ENCODE peak calls at places on chromosomes 7 and 10, in five cellular contexts. One of them, this sample, is unnamed. For H3K4me1 and H3K27me3, the result is how much of the 10 kb centered on the place peaks cover.

GRCh38 chr7:127809285-127809702 is 157.3 kb downstream of the SND1 start:
- DNase-seq in fibroblast of lung: peak
- DNase-seq in CD8-positive, alpha-beta memory T cell: no peak
- DNase-seq in IMR-90: peak
- DNase-seq in transverse colon: no peak
- DNase-seq in this sample: peak

GRCh38 chr10:48658243-48658888 is 26.3 kb upstream of the WDFY4 start:
- DNase-seq in fibroblast of lung: peak
- DNase-seq in CD8-positive, alpha-beta memory T cell: peak
- DNase-seq in IMR-90: peak
- DNase-seq in transverse colon: peak
- DNase-seq in this sample: peak

GRCh38 chr10:55630491-55631056 is 730.5 kb downstream of the ZWINT start:
- DNase-seq in fibroblast of lung: peak
- DNase-seq in CD8-positive, alpha-beta memory T cell: no peak
- DNase-seq in IMR-90: no peak
- DNase-seq in transverse colon: no peak
- DNase-seq in this sample: no peak

GRCh38 chr10:78964952-78965633 is 103.7 kb upstream of the ZMIZ1 start:
- DNase-seq in fibroblast of lung: peak
- DNase-seq in CD8-positive, alpha-beta memory T cell: no peak
- DNase-seq in IMR-90: peak
- DNase-seq in transverse colon: no peak
- DNase-seq in this sample: no peak

GRCh38 chr10:133328358-133329343 is 8.0 kb downstream of the CALY start:
- DNase-seq in fibroblast of lung: no peak
- DNase-seq in CD8-positive, alpha-beta memory T cell: no peak
- DNase-seq in IMR-90: no peak
- DNase-seq in transverse colon: no peak
- DNase-seq in this sample: no peak

GRCh38 chr7:159030490-159031134 is 114.1 kb downstream of the VIPR2 start:
- DNase-seq in fibroblast of lung: peak
- DNase-seq in CD8-positive, alpha-beta memory T cell: no peak
- DNase-seq in IMR-90: no peak
- DNase-seq in transverse colon: peak
- DNase-seq in this sample: no peak

GRCh38 chr10:103564799-103565365 is 71.4 kb downstream of the NEURL1 start:
- DNase-seq in fibroblast of lung: no peak
- DNase-seq in CD8-positive, alpha-beta memory T cell: no peak
- DNase-seq in IMR-90: no peak
- DNase-seq in transverse colon: peak
- DNase-seq in this sample: no peak

GRCh38 chr7:336810-337566 is 47.0 kb downstream of the FOXL3 start:
- DNase-seq in fibroblast of lung: no peak
- DNase-seq in CD8-positive, alpha-beta memory T cell: no peak
- DNase-seq in IMR-90: no peak
- DNase-seq in transverse colon: no peak
- DNase-seq in this sample: no peak

GRCh38 chr7:134778941-134779740 is at the start of gene CALD1:
- DNase-seq in fibroblast of lung: peak
- DNase-seq in CD8-positive, alpha-beta memory T cell: no peak
- DNase-seq in IMR-90: peak
- DNase-seq in transverse colon: peak
- DNase-seq in this sample: peak

GRCh38 chr7:888081-889024 is 12.0 kb downstream of the GET4 start:
- DNase-seq in fibroblast of lung: no peak
- DNase-seq in CD8-positive, alpha-beta memory T cell: no peak
- DNase-seq in IMR-90: no peak
- DNase-seq in transverse colon: no peak
- DNase-seq in this sample: no peak

GRCh38 chr7:44063894-44064651 is 1.3 kb downstream of the PGAM2 start:
- DNase-seq in fibroblast of lung: no peak
- DNase-seq in CD8-positive, alpha-beta memory T cell: no peak
- DNase-seq in IMR-90: no peak
- DNase-seq in transverse colon: peak
- DNase-seq in this sample: no peak

GRCh38 chr10:62692085-62692484 is 112.4 kb upstream of the ADO start:
- DNase-seq in fibroblast of lung: no peak
- DNase-seq in CD8-positive, alpha-beta memory T cell: no peak
- DNase-seq in IMR-90: no peak
- DNase-seq in transverse colon: no peak
- DNase-seq in this sample: no peak

GRCh38 chr10:80165173-80165572 is 32.6 kb downstream of the PLAC9 start:
- DNase-seq in fibroblast of lung: peak
- DNase-seq in CD8-positive, alpha-beta memory T cell: no peak
- DNase-seq in IMR-90: peak
- DNase-seq in transverse colon: no peak
- DNase-seq in this sample: peak

GRCh38 chr7:25947669-25948516 is 204.1 kb upstream of the NFE2L3 start:
- DNase-seq in fibroblast of lung: no peak
- DNase-seq in CD8-positive, alpha-beta memory T cell: no peak
- DNase-seq in IMR-90: no peak
- DNase-seq in transverse colon: no peak
- DNase-seq in this sample: no peak

GRCh38 chr7:154640266-154640865 is 362.6 kb downstream of the PAXIP1 start:
- DNase-seq in fibroblast of lung: no peak
- DNase-seq in CD8-positive, alpha-beta memory T cell: no peak
- DNase-seq in IMR-90: no peak
- DNase-seq in transverse colon: peak
- DNase-seq in this sample: no peak

GRCh38 chr7:5417106-5418071 is 6.2 kb downstream of the TNRC18 start:
- DNase-seq in fibroblast of lung: no peak
- DNase-seq in CD8-positive, alpha-beta memory T cell: no peak
- DNase-seq in IMR-90: peak
- DNase-seq in transverse colon: no peak
- DNase-seq in this sample: peak

GRCh38 chr7:105097619-105098018 is 83.6 kb downstream of the KMT2E start:
- DNase-seq in fibroblast of lung: peak
- DNase-seq in CD8-positive, alpha-beta memory T cell: no peak
- DNase-seq in IMR-90: peak
- DNase-seq in transverse colon: no peak
- DNase-seq in this sample: peak

GRCh38 chr10:48748573-48748972 is 63.9 kb downstream of the WDFY4 start:
- DNase-seq in fibroblast of lung: no peak
- DNase-seq in CD8-positive, alpha-beta memory T cell: no peak
- DNase-seq in IMR-90: no peak
- DNase-seq in transverse colon: no peak
- DNase-seq in this sample: no peak

GRCh38 chr10:92405006-92405924 is 114.3 kb downstream of the MARCHF5 start:
- DNase-seq in fibroblast of lung: no peak
- DNase-seq in CD8-positive, alpha-beta memory T cell: no peak
- DNase-seq in IMR-90: no peak
- DNase-seq in transverse colon: no peak
- DNase-seq in this sample: no peak

GRCh38 chr7:135320277-135320676 is 86.6 kb downstream of the STRA8 start:
- DNase-seq in fibroblast of lung: peak
- DNase-seq in CD8-positive, alpha-beta memory T cell: no peak
- DNase-seq in IMR-90: peak
- DNase-seq in transverse colon: peak
- DNase-seq in this sample: peak

GRCh38 chr7:149774237-149775175 is 1.1 kb upstream of the ZNF467 start:
- DNase-seq in fibroblast of lung: no peak
- DNase-seq in CD8-positive, alpha-beta memory T cell: no peak
- DNase-seq in IMR-90: no peak
- DNase-seq in transverse colon: peak
- DNase-seq in this sample: no peak

GRCh38 chr10:106355450-106355849 is 809.1 kb downstream of the SORCS1 start:
- DNase-seq in fibroblast of lung: no peak
- DNase-seq in CD8-positive, alpha-beta memory T cell: no peak
- DNase-seq in IMR-90: no peak
- DNase-seq in transverse colon: no peak
- DNase-seq in this sample: peak

GRCh38 chr10:95467162-95467599 is 94.0 kb downstream of the SORBS1 start:
- DNase-seq in fibroblast of lung: no peak
- DNase-seq in CD8-positive, alpha-beta memory T cell: no peak
- DNase-seq in IMR-90: no peak
- DNase-seq in transverse colon: peak
- DNase-seq in this sample: peak

GRCh38 chr10:129725890-129726631 is 238.0 kb downstream of the EBF3 start:
- DNase-seq in fibroblast of lung: no peak
- DNase-seq in CD8-positive, alpha-beta memory T cell: no peak
- DNase-seq in IMR-90: no peak
- DNase-seq in transverse colon: no peak
- DNase-seq in this sample: no peak

GRCh38 chr10:58152698-58153263 is 114.9 kb downstream of the IPMK start:
- DNase-seq in fibroblast of lung: peak
- DNase-seq in CD8-positive, alpha-beta memory T cell: no peak
- DNase-seq in IMR-90: peak
- DNase-seq in transverse colon: peak
- DNase-seq in this sample: peak

GRCh38 chr10:98446121-98446655 is 547 bp downstream of the HPS1 start:
- DNase-seq in fibroblast of lung: peak
- DNase-seq in CD8-positive, alpha-beta memory T cell: peak
- DNase-seq in IMR-90: peak
- DNase-seq in transverse colon: peak
- DNase-seq in this sample: peak

GRCh38 chr10:92690211-92691041 is 671 bp downstream of the HHEX start:
- DNase-seq in fibroblast of lung: peak
- DNase-seq in CD8-positive, alpha-beta memory T cell: peak
- DNase-seq in IMR-90: peak
- DNase-seq in transverse colon: peak
- DNase-seq in this sample: peak

GRCh38 chr10:130351466-130352290 is 215.5 kb downstream of the GLRX3 start:
- DNase-seq in fibroblast of lung: no peak
- DNase-seq in CD8-positive, alpha-beta memory T cell: no peak
- DNase-seq in IMR-90: no peak
- DNase-seq in transverse colon: no peak
- DNase-seq in this sample: no peak

GRCh38 chr10:48476279-48476982 is 128.4 kb downstream of the ARHGAP22 start:
- DNase-seq in fibroblast of lung: no peak
- DNase-seq in CD8-positive, alpha-beta memory T cell: no peak
- DNase-seq in IMR-90: no peak
- DNase-seq in transverse colon: no peak
- DNase-seq in this sample: no peak

GRCh38 chr10:70088299-70088698 is 35.7 kb downstream of the MACROH2A2 start:
- DNase-seq in fibroblast of lung: no peak
- DNase-seq in CD8-positive, alpha-beta memory T cell: no peak
- DNase-seq in IMR-90: no peak
- DNase-seq in transverse colon: no peak
- DNase-seq in this sample: no peak

GRCh38 chr10:61918989-61919388 is 17.5 kb downstream of the ARID5B start:
- DNase-seq in fibroblast of lung: no peak
- DNase-seq in CD8-positive, alpha-beta memory T cell: no peak
- DNase-seq in IMR-90: no peak
- DNase-seq in transverse colon: no peak
- DNase-seq in this sample: no peak

GRCh38 chr10:60869916-60870728 is 73.9 kb downstream of the RHOBTB1 start:
- DNase-seq in fibroblast of lung: no peak
- DNase-seq in CD8-positive, alpha-beta memory T cell: no peak
- DNase-seq in IMR-90: no peak
- DNase-seq in transverse colon: no peak
- DNase-seq in this sample: no peak
- H3K4me1 ChIP-seq in fibroblast of lung: under half
- H3K4me1 ChIP-seq in CD8-positive, alpha-beta memory T cell: under half
- H3K4me1 ChIP-seq in IMR-90: under half
- H3K4me1 ChIP-seq in transverse colon: under half
- H3K4me1 ChIP-seq in this sample: under half

GRCh38 chr7:122304604-122304975 is at the start of gene FEZF1:
- DNase-seq in fibroblast of lung: no peak
- DNase-seq in CD8-positive, alpha-beta memory T cell: no peak
- DNase-seq in IMR-90: no peak
- DNase-seq in transverse colon: no peak
- DNase-seq in this sample: no peak

GRCh38 chr7:122303522-122303970 is 1.0 kb downstream of the FEZF1 start:
- DNase-seq in fibroblast of lung: no peak
- DNase-seq in CD8-positive, alpha-beta memory T cell: no peak
- DNase-seq in IMR-90: no peak
- DNase-seq in transverse colon: no peak
- DNase-seq in this sample: no peak

GRCh38 chr7:122304996-122305421 is 459 bp upstream of the FEZF1 start:
- DNase-seq in fibroblast of lung: peak
- DNase-seq in CD8-positive, alpha-beta memory T cell: no peak
- DNase-seq in IMR-90: no peak
- DNase-seq in transverse colon: no peak
- DNase-seq in this sample: peak

GRCh38 chr7:122302826-122303521 is 1.6 kb downstream of the FEZF1 start:
- DNase-seq in fibroblast of lung: no peak
- DNase-seq in CD8-positive, alpha-beta memory T cell: no peak
- DNase-seq in IMR-90: no peak
- DNase-seq in transverse colon: no peak
- DNase-seq in this sample: no peak

DNA sequence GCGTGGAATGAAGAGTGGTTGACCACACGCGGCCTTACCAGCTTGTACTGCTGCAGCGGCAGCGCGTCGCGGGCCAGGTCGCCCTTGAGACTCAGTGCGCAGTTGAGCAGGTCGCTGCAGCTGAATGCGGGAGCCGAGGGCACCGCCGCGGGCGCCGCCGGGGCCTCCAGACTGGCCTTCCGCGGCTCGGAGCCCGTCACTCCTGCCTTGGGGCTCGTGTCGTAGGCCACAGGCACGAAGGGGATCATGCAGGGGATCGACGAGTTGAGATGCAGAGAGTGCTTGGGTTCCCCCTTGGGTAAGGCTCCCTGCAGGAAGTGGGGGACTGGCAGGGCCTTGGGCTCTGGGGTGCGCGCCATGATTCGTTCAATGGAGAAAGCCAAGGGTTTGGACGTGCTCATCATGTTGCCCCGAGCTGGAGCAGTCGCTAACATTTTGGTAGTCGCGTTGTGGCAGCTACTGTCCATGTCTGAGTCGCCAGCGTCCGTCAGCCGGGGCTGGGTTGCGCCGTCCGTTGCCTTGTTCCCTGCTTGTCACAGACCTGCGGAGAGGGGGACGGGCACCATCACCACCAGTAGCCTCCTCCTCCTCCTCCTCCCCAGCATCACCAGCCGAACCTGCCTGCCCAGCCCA is 463 bp downstream of the FEZF1 start:
- DNase-seq in fibroblast of lung: no peak
- DNase-seq in CD8-positive, alpha-beta memory T cell: no peak
- DNase-seq in IMR-90: no peak
- DNase-seq in transverse colon: no peak
- DNase-seq in this sample: no peak
- H3K27me3 ChIP-seq in fibroblast of lung: half or more
- H3K27me3 ChIP-seq in CD8-positive, alpha-beta memory T cell: under half
- H3K27me3 ChIP-seq in IMR-90: half or more
- H3K27me3 ChIP-seq in transverse colon: half or more
- H3K27me3 ChIP-seq in this sample: half or more

GRCh38 chr10:102266670-102267069 is 21.3 kb downstream of the GBF1 start:
- DNase-seq in fibroblast of lung: no peak
- DNase-seq in CD8-positive, alpha-beta memory T cell: no peak
- DNase-seq in IMR-90: no peak
- DNase-seq in transverse colon: no peak
- DNase-seq in this sample: no peak
- H3K4me1 ChIP-seq in fibroblast of lung: under half
- H3K4me1 ChIP-seq in CD8-positive, alpha-beta memory T cell: under half
- H3K4me1 ChIP-seq in IMR-90: under half
- H3K4me1 ChIP-seq in transverse colon: under half
- H3K4me1 ChIP-seq in this sample: half or more

DNA sequence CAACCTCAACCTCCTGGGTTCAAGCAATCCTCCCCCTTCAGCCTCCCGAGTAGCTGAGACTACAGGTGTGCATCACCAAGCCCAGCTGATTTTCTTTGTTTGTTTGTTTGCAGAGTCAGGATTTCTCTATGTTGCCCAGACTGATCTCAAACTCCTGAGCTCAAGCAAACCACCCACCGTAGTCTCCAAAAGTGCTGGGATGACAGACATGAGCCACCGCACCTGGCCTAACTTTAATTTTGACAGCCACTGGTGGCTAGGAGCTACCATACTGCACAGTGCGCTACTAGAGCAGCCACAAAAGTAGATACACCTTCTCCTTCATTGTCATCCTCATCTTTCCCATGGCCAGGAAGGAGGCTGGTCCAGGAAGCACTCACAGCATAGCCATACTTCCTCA is 31.2 kb upstream of the GATA3 start:
- DNase-seq in fibroblast of lung: no peak
- DNase-seq in CD8-positive, alpha-beta memory T cell: no peak
- DNase-seq in IMR-90: no peak
- DNase-seq in transverse colon: no peak
- DNase-seq in this sample: no peak
- H3K27me3 ChIP-seq in fibroblast of lung: under half
- H3K27me3 ChIP-seq in CD8-positive, alpha-beta memory T cell: under half
- H3K27me3 ChIP-seq in IMR-90: under half
- H3K27me3 ChIP-seq in transverse colon: under half
- H3K27me3 ChIP-seq in this sample: under half